ENCODE peak calls at places on chromosomes 12 and 14, in seven cellular contexts. V is CD8-positive, alpha-beta T cell; N is upper lobe of right lung; B is sigmoid colon; I is fibroblast of lung; O is cardiac muscle cell; F is Caco-2. E is an unnamed sample. For H3K36me3, the result is how much of the 10 kb centered on the place peaks cover.

GRCh38 chr12:14960548-14961465 is 594 bp downstream of the ARHGDIB start:
- DNase-seq in V (peak), N (peak), B (no peak), I (no peak), O (no peak), F (no peak), E (peak)

GRCh38 chr12:57477710-57478681 is 1.7 kb downstream of the ARHGAP9 start:
- DNase-seq in V (peak), N (no peak), B (no peak), I (no peak), O (no peak), F (no peak), E (no peak)

GRCh38 chr14:25400607-25401206 is 350.8 kb upstream of the STXBP6 start:
- DNase-seq in V (no peak), N (no peak), B (no peak), I (peak), O (peak), F (peak), E (peak)

GRCh38 chr12:29681996-29682534 is 101.7 kb downstream of the TMTC1 start:
- DNase-seq in V (no peak), N (no peak), B (no peak), I (peak), O (no peak), F (no peak), E (no peak)

GRCh38 chr12:52254965-52255751 is 19.3 kb upstream of the KRT86 start:
- DNase-seq in V (no peak), N (peak), B (no peak), I (no peak), O (no peak), F (no peak), E (no peak)

GRCh38 chr12:49059385-49060232 is 985 bp downstream of the KMT2D start:
- DNase-seq in V (no peak), N (no peak), B (no peak), I (peak), O (peak), F (peak), E (no peak)

GRCh38 chr12:52713960-52714886 is 10.9 kb upstream of the KRT77 start:
- DNase-seq in V (peak), N (no peak), B (no peak), I (no peak), O (peak), F (no peak), E (no peak)

GRCh38 chr12:26123482-26123980 is 1.3 kb downstream of the BHLHE41 start:
- DNase-seq in V (no peak), N (no peak), B (no peak), I (peak), O (no peak), F (no peak), E (no peak)

GRCh38 chr12:78483767-78484315 is 380.7 kb upstream of the SYT1 start:
- DNase-seq in V (no peak), N (no peak), B (no peak), I (no peak), O (no peak), F (no peak), E (no peak)

GRCh38 chr14:97408503-97408902 is 611.3 kb downstream of the VRK1 start:
- DNase-seq in V (no peak), N (no peak), B (no peak), I (no peak), O (no peak), F (no peak), E (no peak)

GRCh38 chr14:97408937-97409860 is 612.0 kb downstream of the VRK1 start:
- DNase-seq in V (no peak), N (no peak), B (no peak), I (no peak), O (no peak), F (no peak), E (no peak)

GRCh38 chr14:97411938-97412612 is 614.9 kb downstream of the VRK1 start:
- DNase-seq in V (no peak), N (no peak), B (no peak), I (no peak), O (no peak), F (no peak), E (no peak)

GRCh38 chr14:97412933-97413574 is 615.9 kb downstream of the VRK1 start:
- DNase-seq in V (no peak), N (no peak), B (no peak), I (no peak), O (no peak), F (no peak), E (no peak)

GRCh38 chr14:97410667-97411286 is 613.6 kb downstream of the VRK1 start:
- DNase-seq in V (peak), N (no peak), B (no peak), I (no peak), O (no peak), F (no peak), E (no peak)
- TF ChIP-seq CTCF in V (no peak), N (no peak), B (no peak), I (no peak), O (no peak), F (no peak), E (no peak)

GRCh38 chr12:66131067-66131688 is 628 bp upstream of the LLPH start:
- DNase-seq in V (no peak), N (no peak), B (no peak), I (no peak), O (no peak), F (no peak), E (no peak)

GRCh38 chr12:66129934-66130266 is 650 bp downstream of the LLPH start:
- DNase-seq in V (no peak), N (no peak), B (no peak), I (no peak), O (no peak), F (peak), E (no peak)

GRCh38 chr12:66132408-66132807 is 1.9 kb upstream of the LLPH start:
- DNase-seq in V (no peak), N (no peak), B (no peak), I (peak), O (peak), F (peak), E (no peak)

GRCh38 chr12:66130267-66131066 is at the start of gene LLPH:
- DNase-seq in V (peak), N (peak), B (peak), I (peak), O (peak), F (peak), E (peak)

DNA sequence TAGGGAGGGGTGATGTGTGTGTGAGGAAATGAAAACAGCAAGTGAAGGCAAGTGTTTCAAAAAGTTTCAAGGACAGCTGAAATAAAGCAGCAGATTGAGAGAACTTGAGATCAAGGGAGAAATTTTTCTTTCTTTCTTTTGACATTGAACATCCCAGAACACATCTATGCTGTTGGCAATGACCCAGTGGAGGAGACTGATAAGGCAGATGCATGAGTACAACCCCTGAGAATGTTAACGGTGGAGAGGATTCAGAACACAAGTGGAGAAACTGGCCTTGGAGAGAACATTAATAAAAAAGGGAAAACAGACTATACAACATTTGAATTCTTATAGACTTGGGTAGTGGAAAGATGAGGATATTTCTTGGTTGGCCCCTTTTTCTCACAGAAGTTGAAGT is 2.9 kb downstream of the LLPH start:
- DNase-seq in V (no peak), N (no peak), B (no peak), I (no peak), O (no peak), F (no peak), E (peak)
- H3K36me3 ChIP-seq in V (under half), N (under half), B (under half), I (under half), O (under half), F (under half), E (under half)

GRCh38 chr12:30997685-30998440 is 71.3 kb downstream of the TSPAN11 start:
- DNase-seq in V (no peak), N (no peak), B (no peak), I (no peak), O (no peak), F (no peak), E (no peak)
- TF ChIP-seq CTCF in V (no peak), N (no peak), B (no peak), I (no peak), O (no peak), F (no peak), E (no peak)

DNA sequence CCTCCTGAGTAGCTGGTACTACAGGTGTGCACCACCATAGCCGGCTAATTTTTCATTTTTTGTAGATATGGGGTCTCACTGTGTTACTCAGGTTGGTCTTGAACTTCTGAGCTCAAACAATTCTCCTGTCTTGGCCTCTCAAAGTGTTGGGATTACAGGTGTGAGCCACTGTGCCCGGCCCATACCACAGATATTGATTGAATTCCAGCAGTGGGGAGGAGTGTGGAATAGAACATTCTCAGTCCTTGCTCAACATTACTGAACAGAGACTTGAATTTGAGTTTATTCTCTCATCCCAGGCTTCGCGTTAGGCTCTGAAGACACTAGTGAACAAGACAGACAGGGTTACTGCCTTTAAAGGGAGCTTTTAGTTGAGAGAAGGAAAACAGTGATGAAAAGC is 39.6 kb downstream of the PTPN11 start:
- DNase-seq in V (no peak), N (no peak), B (no peak), I (no peak), O (no peak), F (no peak), E (no peak)
- H3K36me3 ChIP-seq in V (under half), N (half or more), B (under half), I (under half), O (under half), F (under half), E (half or more)

GRCh38 chr12:112151766-112152541 is 26.6 kb downstream of the TRAFD1 start:
- DNase-seq in V (peak), N (peak), B (no peak), I (no peak), O (no peak), F (no peak), E (no peak)
- TF ChIP-seq CTCF in V (no peak), N (no peak), B (no peak), I (no peak), O (no peak), F (no peak), E (no peak)

GRCh38 chr12:118034429-118035193 is 18.1 kb downstream of the RFC5 start:
- DNase-seq in V (no peak), N (no peak), B (no peak), I (peak), O (peak), F (peak), E (no peak)

GRCh38 chr12:118033902-118034301 is 17.4 kb downstream of the RFC5 start:
- DNase-seq in V (no peak), N (no peak), B (no peak), I (peak), O (no peak), F (peak), E (no peak)

GRCh38 chr12:118032188-118032587 is 15.7 kb downstream of the RFC5 start:
- DNase-seq in V (no peak), N (no peak), B (no peak), I (no peak), O (no peak), F (no peak), E (no peak)

GRCh38 chr12:118035194-118036041 is 18.9 kb downstream of the RFC5 start:
- DNase-seq in V (no peak), N (no peak), B (no peak), I (peak), O (no peak), F (no peak), E (no peak)

DNA sequence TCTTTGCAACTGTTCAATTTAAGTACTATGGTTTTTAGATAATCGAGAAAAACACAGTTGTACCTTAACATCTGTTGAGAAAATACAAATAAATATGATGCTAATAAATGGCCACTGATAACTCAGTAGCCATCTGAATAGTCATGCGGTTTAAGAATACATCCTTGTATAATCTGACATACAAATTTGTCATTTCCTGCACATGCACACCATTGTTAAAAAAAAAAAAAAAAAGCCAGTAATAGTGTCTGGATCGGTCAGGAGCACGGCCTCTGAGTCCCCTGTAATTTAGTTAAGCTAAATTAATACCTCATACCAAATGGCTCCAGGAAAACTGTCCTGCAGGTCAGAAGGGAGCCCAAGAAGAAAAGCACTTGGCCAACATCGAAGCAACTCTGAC is 16.8 kb downstream of the RFC5 start:
- DNase-seq in V (no peak), N (no peak), B (no peak), I (no peak), O (no peak), F (no peak), E (no peak)
- H3K36me3 ChIP-seq in V (under half), N (half or more), B (under half), I (under half), O (under half), F (under half), E (half or more)

GRCh38 chr12:127559349-127560040 is 707.5 kb upstream of the TMEM132C start:
- DNase-seq in V (no peak), N (no peak), B (no peak), I (peak), O (peak), F (no peak), E (peak)
- TF ChIP-seq CTCF in V (no peak), N (peak), B (no peak), I (peak), O (no peak), F (no peak), E (peak)

DNA sequence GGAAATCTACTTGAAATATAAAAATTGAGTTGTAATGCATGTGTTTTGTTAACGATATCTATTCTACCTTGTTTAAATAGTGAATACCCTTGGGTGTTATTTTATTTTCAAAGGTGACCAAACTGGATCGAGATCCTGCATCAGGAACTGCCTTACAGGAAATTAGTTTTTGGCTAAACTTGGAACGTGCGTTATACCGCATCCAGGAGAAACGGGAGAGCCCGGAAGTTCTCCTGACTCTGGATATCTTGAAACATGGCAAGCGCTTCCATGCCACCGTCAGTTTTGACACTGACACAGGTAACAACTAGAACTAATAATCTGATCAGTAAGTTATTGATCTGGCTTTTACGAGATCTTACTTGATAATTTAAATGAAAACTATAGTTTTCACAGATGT is 15.9 kb downstream of the DYNC1H1 start:
- DNase-seq in V (no peak), N (no peak), B (no peak), I (no peak), O (no peak), F (no peak), E (no peak)
- H3K36me3 ChIP-seq in V (under half), N (half or more), B (under half), I (under half), O (half or more), F (under half), E (under half)

GRCh38 chr14:61470261-61470953 is 149.0 kb downstream of the PRKCH start:
- DNase-seq in V (peak), N (no peak), B (no peak), I (peak), O (no peak), F (no peak), E (peak)
- TF ChIP-seq CTCF in V (no peak), N (no peak), B (no peak), I (peak), O (peak), F (no peak), E (no peak)

DNA sequence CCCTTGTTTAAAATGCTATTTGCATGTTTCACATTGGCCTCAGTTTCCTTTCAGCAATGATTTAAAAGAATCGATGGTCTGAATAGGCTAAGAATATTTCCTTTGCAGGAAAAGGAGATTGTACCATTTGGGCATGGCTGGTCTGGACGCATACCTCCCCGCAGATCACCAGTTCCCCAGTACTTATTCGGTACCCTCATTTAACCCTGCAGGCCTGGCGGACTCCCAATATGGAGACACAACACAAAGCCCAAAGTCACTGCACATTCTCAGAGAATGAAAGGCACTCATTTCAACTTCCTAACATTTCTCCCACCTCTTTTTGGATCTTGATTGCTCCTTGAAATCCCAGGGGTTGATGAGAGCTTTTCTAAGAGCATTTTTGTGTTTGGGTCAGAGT is 152.9 kb downstream of the GCH1 start:
- DNase-seq in V (peak), N (no peak), B (no peak), I (no peak), O (no peak), F (no peak), E (no peak)
- H3K36me3 ChIP-seq in V (under half), N (under half), B (under half), I (under half), O (under half), F (under half), E (under half)